ENCODE peak calls at places on chromosomes 12 and 14, in five cellular contexts. J is posterior vena cava; T is activated CD8-positive, alpha-beta T cell treated with anti-CD3 and anti-CD28 coated beads, Interleukin-2, amount 10 ng/mL, durations not matched to agents 7 days and 5 days; C is T-helper 1 cell; G is cerebellum. Q is an unnamed sample.
A peak's percentile ranks its signal among the peaks of the same experiment; 100 is the strongest.

GRCh38 chr12:120367924-120368788 is 808 bp downstream of the MSI1 start:
- DNase-seq in J (no peak), T (no peak), C (no peak), G (no peak), Q (no peak)

GRCh38 chr12:4252595-4252994 is 21.0 kb upstream of the CCND2 start:
- DNase-seq in J (no peak), T (no peak), C (no peak), G (no peak), Q (no peak)

GRCh38 chr12:29655861-29656260 is 127.9 kb downstream of the TMTC1 start:
- DNase-seq in J (no peak), T (no peak), C (no peak), G (no peak), Q (no peak)

GRCh38 chr12:51590347-51591019 is 550 bp upstream of the SCN8A start:
- DNase-seq in J (peak; percentile 83), T (peak; percentile 76), C (peak; percentile 39), G (peak; percentile 86), Q (no peak)

GRCh38 chr12:113835913-113836312 is 130.2 kb downstream of the RBM19 start:
- DNase-seq in J (no peak), T (no peak), C (no peak), G (no peak), Q (no peak)

GRCh38 chr12:46675736-46676135 is 150.1 kb downstream of the SLC38A4 start:
- DNase-seq in J (no peak), T (no peak), C (no peak), G (no peak), Q (no peak)

GRCh38 chr12:91744613-91745012 is 401.0 kb downstream of the BTG1 start:
- DNase-seq in J (no peak), T (no peak), C (no peak), G (no peak), Q (no peak)

GRCh38 chr14:105332352-105332874 is 17.9 kb downstream of the PACS2 start:
- DNase-seq in J (no peak), T (no peak), C (no peak), G (no peak), Q (no peak)

GRCh38 chr14:75334191-75335051 is 55.8 kb downstream of the FOS start:
- DNase-seq in J (peak; percentile 86), T (peak; percentile 73), C (no peak), G (no peak), Q (no peak)

GRCh38 chr12:52913424-52913821 is 8.5 kb upstream of the KRT8 start:
- DNase-seq in J (no peak), T (no peak), C (no peak), G (no peak), Q (no peak)

GRCh38 chr14:49545071-49545470 is 41.1 kb downstream of the RPS29 start:
- DNase-seq in J (no peak), T (no peak), C (no peak), G (no peak), Q (no peak)

GRCh38 chr12:24231298-24231697 is 281.8 kb upstream of the SOX5 start:
- DNase-seq in J (no peak), T (no peak), C (no peak), G (no peak), Q (no peak)

GRCh38 chr12:66449531-66449930 is 147.2 kb downstream of the HELB start:
- DNase-seq in J (no peak), T (no peak), C (no peak), G (no peak), Q (no peak)

GRCh38 chr12:51373222-51373621 is 18.0 kb downstream of the GALNT6 start:
- DNase-seq in J (no peak), T (no peak), C (no peak), G (no peak), Q (no peak)

GRCh38 chr12:120468846-120469449 is 600 bp downstream of the SRSF9 start:
- DNase-seq in J (peak; percentile 81), T (peak; percentile 66), C (no peak), G (peak; percentile 61), Q (no peak)

GRCh38 chr12:26698186-26698585 is 134.8 kb downstream of the ITPR2 start:
- DNase-seq in J (no peak), T (no peak), C (no peak), G (no peak), Q (no peak)

GRCh38 chr14:102481791-102482238 is 27.8 kb downstream of the ANKRD9 start:
- DNase-seq in J (peak; percentile 32), T (no peak), C (no peak), G (no peak), Q (no peak)

GRCh38 chr14:26427059-26427458 is 170.8 kb downstream of the NOVA1 start:
- DNase-seq in J (no peak), T (no peak), C (no peak), G (no peak), Q (no peak)

GRCh38 chr12:93521225-93521854 is 51.1 kb upstream of the SOCS2 start:
- DNase-seq in J (no peak), T (no peak), C (no peak), G (no peak), Q (no peak)

Q was measured in mesenteric fat pad.